ENCODE peak calls at places on chromosome 7, in four cellular contexts. R, V, Q and A are unnamed samples. For H3K9me2 and H3K36me3, the result is how much of the 10 kb centered on the place peaks cover.

GRCh38 chr7:137970263-137970975 is 31.5 kb downstream of the CREB3L2 start:
- DNase-seq in R (no peak), V (no peak), Q (no peak), A (peak)

GRCh38 chr7:24378871-24379608 is 95.0 kb downstream of the NPY start:
- DNase-seq in V (peak), R (no peak), Q (no peak), A (peak)

GRCh38 chr7:32761451-32762320 is 129.9 kb downstream of the KBTBD2 start:
- DNase-seq in V (no peak), R (no peak), Q (peak), A (peak)

GRCh38 chr7:32062150-32062549 is 8.1 kb downstream of the PDE1C start:
- DNase-seq in Q (peak), V (peak), R (peak), A (peak)

GRCh38 chr7:65978891-65979582 is 3.0 kb downstream of the GUSB start:
- DNase-seq in V (no peak), Q (no peak), R (no peak), A (no peak)

GRCh38 chr7:127983804-127984332 is 47.4 kb downstream of the LRRC4 start:
- DNase-seq in V (no peak), R (no peak), Q (no peak), A (peak)

GRCh38 chr7:151395036-151395367 is 14.8 kb downstream of the WDR86 start:
- DNase-seq in V (no peak), Q (no peak), R (no peak), A (no peak)

GRCh38 chr7:18762189-18762588 is 266.6 kb downstream of the HDAC9 start:
- DNase-seq in V (no peak), R (no peak), Q (no peak), A (peak)

GRCh38 chr7:142557971-142558582 is 191.2 kb upstream of the PRSS1 start:
- DNase-seq in V (peak), R (peak), Q (peak), A (peak)

GRCh38 chr7:85823379-85823778 is 636.5 kb upstream of the SEMA3D start:
- DNase-seq in R (no peak), Q (no peak), V (no peak), A (peak)

GRCh38 chr7:151381333-151382078 is 28.3 kb downstream of the WDR86 start:
- DNase-seq in Q (peak), R (peak), V (no peak), A (peak)

GRCh38 chr7:124032369-124033092 is at the start of gene TMEM229A:
- DNase-seq in Q (peak), V (no peak), R (no peak), A (peak)

GRCh38 chr7:36796850-36797618 is 72.7 kb upstream of the AOAH start:
- DNase-seq in V (no peak), Q (no peak), R (no peak), A (no peak)

GRCh38 chr7:11345621-11346020 is 371.9 kb downstream of the PHF14 start:
- DNase-seq in V (no peak), Q (no peak), R (no peak), A (peak)

GRCh38 chr7:115613836-115614235 is 416.7 kb downstream of the TFEC start:
- DNase-seq in R (no peak), V (no peak), Q (no peak), A (peak)

GRCh38 chr7:90574136-90574819 is 21.8 kb upstream of the CDK14 start:
- DNase-seq in Q (peak), R (no peak), V (no peak), A (no peak)
- H3K9me2 ChIP-seq in Q (under half), R (under half), V (under half), A (under half)

DNA sequence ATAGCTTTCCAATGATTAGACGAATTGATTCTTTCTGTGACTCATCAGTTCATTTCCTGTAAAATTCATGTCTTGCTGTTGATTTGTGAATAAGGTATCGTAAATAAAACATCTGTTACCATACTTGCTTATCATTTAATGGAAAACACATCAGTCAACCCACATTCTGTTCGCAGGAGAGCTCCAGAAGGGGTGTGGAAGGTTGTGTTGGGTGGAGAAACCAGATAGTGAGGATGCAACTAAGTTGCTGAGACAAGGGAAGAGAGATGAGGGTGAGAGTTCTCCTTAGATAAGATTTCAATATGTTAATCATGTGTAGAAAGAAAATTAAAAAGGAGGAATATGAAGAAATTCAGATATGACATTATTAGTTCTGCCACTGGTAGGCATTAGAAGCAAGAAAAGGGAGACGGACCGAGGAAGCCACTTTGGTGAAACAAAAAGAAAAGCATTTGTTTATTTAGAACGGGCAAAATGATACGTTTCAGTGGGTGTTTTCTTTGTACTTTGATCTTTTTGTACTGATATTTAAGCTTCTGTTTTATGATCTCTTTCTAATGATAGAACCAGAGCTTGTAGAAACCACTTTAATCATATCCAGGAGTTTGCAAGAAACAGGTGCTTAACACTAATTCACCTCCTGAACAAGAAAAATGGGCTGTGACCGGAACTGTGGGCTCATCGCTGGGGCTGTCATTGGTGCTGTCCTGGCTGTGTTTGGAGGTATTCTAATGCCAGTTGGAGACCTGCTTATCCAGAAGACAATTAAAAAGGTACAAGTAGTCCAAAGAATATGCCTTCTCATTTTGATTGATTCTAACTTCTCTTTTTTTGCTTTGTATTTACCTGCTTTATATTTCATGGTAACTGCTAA is 7.9 kb downstream of the CD36 start:
- DNase-seq in R (no peak), Q (no peak), V (no peak), A (no peak)
- H3K36me3 ChIP-seq in R (under half), Q (under half), V (under half), A (under half)

DNA sequence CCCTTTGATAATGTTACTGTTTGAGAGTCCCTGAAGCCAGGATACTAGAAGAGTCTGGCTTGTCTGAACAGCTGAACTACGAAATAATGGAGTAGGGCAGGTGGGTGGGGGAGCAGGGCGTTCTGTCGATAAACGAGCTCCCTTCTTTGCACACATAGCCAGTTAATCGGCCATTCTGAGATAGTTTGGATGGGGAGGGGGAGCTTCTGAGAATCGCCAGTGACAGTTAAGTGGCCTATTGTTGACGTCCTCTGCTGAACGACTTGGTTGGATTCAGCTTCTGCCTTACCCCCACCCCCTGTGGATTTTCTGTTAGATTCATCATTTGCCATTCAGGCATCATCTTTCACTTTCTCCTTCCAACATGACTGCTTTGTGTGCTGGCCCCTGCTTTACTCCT is 490 bp downstream of the CPA5 start:
- DNase-seq in V (no peak), Q (peak), R (no peak), A (no peak)
- TF ChIP-seq EZH2phosphoT487 in V (no peak), Q (no peak), R (no peak), A (no peak)

GRCh38 chr7:41438919-41439882 is 263.7 kb downstream of the INHBA start:
- DNase-seq in V (no peak), Q (no peak), R (no peak), A (peak)
- H3K9me2 ChIP-seq in V (under half), Q (under half), R (under half), A (under half)

GRCh38 chr7:98168181-98168903 is 42.9 kb upstream of the BHLHA15 start:
- DNase-seq in R (peak), V (peak), Q (peak), A (peak)
- H3K36me3 ChIP-seq in R (under half), V (under half), Q (under half), A (under half)